ENCODE peak calls at places on chromosomes 11 and 22, in four cellular contexts. One of them, this sample, is unnamed.
A peak's percentile ranks its signal among the peaks of the same experiment; 100 is the strongest.

GRCh38 chr11:11731311-11732083 is 109.7 kb upstream of the GALNT18 start:
- DNase-seq in HepG2: no peak
- DNase-seq in GM12878: no peak
- DNase-seq in SK-N-SH: no peak
- DNase-seq in this sample: peak; percentile 10

GRCh38 chr11:45245237-45246045 is 40.7 kb downstream of the SYT13 start:
- DNase-seq in HepG2: no peak
- DNase-seq in GM12878: no peak
- DNase-seq in SK-N-SH: no peak
- DNase-seq in this sample: no peak

GRCh38 chr11:12888525-12889158 is 120.5 kb upstream of the RASSF10 start:
- DNase-seq in HepG2: peak; percentile 71
- DNase-seq in GM12878: no peak
- DNase-seq in SK-N-SH: peak; percentile 76
- DNase-seq in this sample: peak; percentile 77

GRCh38 chr11:58575377-58576020 is at the start of gene LPXN:
- DNase-seq in HepG2: no peak
- DNase-seq in GM12878: no peak
- DNase-seq in SK-N-SH: no peak
- DNase-seq in this sample: no peak

GRCh38 chr11:28981331-28981865 is 873.2 kb downstream of the METTL15 start:
- DNase-seq in HepG2: no peak
- DNase-seq in GM12878: no peak
- DNase-seq in SK-N-SH: no peak
- DNase-seq in this sample: no peak

GRCh38 chr11:50098186-50098725 is 65.6 kb downstream of the OR4C45 start:
- DNase-seq in HepG2: no peak
- DNase-seq in GM12878: no peak
- DNase-seq in SK-N-SH: no peak
- DNase-seq in this sample: no peak

GRCh38 chr11:23403210-23404185 is 543.2 kb upstream of the CCDC179 start:
- DNase-seq in HepG2: no peak
- DNase-seq in GM12878: no peak
- DNase-seq in SK-N-SH: no peak
- DNase-seq in this sample: no peak

GRCh38 chr11:118799372-118799771 is 8.4 kb upstream of the DDX6 start:
- DNase-seq in HepG2: no peak
- DNase-seq in GM12878: no peak
- DNase-seq in SK-N-SH: no peak
- DNase-seq in this sample: no peak

GRCh38 chr11:124745835-124746620 is 6.0 kb downstream of the VSIG2 start:
- DNase-seq in HepG2: no peak
- DNase-seq in GM12878: no peak
- DNase-seq in SK-N-SH: no peak
- DNase-seq in this sample: peak; percentile 44

DNA sequence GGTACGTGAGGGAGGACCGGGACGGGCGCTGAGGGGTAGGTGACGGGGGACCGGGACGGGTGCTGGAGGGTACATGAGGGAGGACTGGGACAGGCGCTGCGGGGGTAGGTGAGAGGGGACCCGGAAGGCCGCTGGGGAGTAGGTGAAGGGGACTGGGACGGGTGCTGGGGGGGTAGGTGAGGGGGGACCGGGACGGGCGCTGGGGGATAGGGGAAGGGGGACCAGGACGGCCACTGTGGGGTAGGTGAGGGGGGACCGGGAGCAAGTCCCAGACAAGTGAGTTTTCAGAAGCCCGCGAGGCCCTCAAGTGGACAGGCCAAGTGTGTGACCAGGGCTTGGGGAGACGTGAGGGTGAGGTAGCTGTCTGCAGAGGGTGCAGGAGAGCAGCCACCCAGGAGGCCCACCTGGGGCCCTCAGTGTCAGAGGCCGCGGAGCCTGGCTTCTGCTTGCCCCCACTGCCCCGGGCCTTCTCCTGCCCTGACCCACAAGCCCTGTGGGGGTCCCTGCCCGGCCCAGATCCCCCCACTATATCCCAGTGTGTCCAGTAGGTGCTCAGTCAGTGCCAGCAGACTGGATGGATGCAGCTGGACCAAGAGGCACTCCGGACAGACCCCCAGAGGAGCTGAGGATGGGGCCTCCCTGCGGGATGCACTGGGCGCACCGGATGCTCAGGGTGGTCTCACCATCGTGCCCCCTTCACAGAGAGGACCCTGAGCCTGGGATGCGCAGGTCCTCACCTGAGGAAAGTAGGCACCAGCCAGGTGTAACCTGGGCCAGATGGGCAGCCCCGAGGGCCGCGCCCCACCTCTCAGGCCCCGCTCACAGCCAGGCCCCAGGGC is 44.2 kb upstream of the TH start:
- DNase-seq in HepG2: peak; percentile 46
- DNase-seq in GM12878: no peak
- DNase-seq in SK-N-SH: peak; percentile 27
- DNase-seq in this sample: no peak
- TF ChIP-seq PBX3 in HepG2: no peak
- TF ChIP-seq PBX3 in GM12878: no peak
- TF ChIP-seq PBX3 in SK-N-SH: no peak
- TF ChIP-seq PBX3 in this sample: no peak

GRCh38 chr22:41902932-41903421 is 11.9 kb downstream of the SHISA8 start:
- DNase-seq in HepG2: no peak
- DNase-seq in GM12878: no peak
- DNase-seq in SK-N-SH: no peak
- DNase-seq in this sample: no peak
- TF ChIP-seq PBX3 in HepG2: no peak
- TF ChIP-seq PBX3 in GM12878: no peak
- TF ChIP-seq PBX3 in SK-N-SH: no peak
- TF ChIP-seq PBX3 in this sample: no peak

GRCh38 chr11:122453586-122453985 is 201.9 kb upstream of the UBASH3B start:
- DNase-seq in HepG2: no peak
- DNase-seq in GM12878: no peak
- DNase-seq in SK-N-SH: no peak
- DNase-seq in this sample: no peak
- TF ChIP-seq PBX3 in HepG2: no peak
- TF ChIP-seq PBX3 in GM12878: no peak
- TF ChIP-seq PBX3 in SK-N-SH: no peak
- TF ChIP-seq PBX3 in this sample: no peak

GRCh38 chr11:129115652-129116585 is 76.2 kb downstream of the ARHGAP32 start:
- DNase-seq in HepG2: peak; percentile 88
- DNase-seq in GM12878: no peak
- DNase-seq in SK-N-SH: no peak
- DNase-seq in this sample: peak; percentile 63
- TF ChIP-seq PBX3 in HepG2: no peak
- TF ChIP-seq PBX3 in GM12878: no peak
- TF ChIP-seq PBX3 in SK-N-SH: peak; percentile 29
- TF ChIP-seq PBX3 in this sample: no peak